ENCODE peak calls at places on chromosomes 11 and 22, in six cellular contexts. N is SHP77; R is activated T-helper 1 cell treated with Interleukin-2 at 50 U/mL for 16 hours; M is RPMI7951; U is stimulated activated CD4-positive, alpha-beta T cell treated with anti-CD3 and anti-CD28 coated beads, Interleukin-4, amount 100 ng/mL, for 48 hours; J is neuronal stem cell. V is an unnamed sample.
A peak's percentile ranks its signal among the peaks of the same experiment; 100 is the strongest.

GRCh38 chr11:9276571-9276970 is 11.4 kb upstream of the DENND5A start:
- DNase-seq in J (no peak), N (no peak), U (no peak), R (no peak), M (peak; percentile 16), V (no peak)

GRCh38 chr22:27851974-27852713 is 50.6 kb upstream of the MN1 start:
- DNase-seq in J (no peak), N (no peak), U (no peak), R (no peak), M (no peak), V (no peak)

GRCh38 chr11:56988614-56989013 is at the start of gene OR5AK2:
- DNase-seq in U (no peak), N (no peak), R (no peak), M (no peak), J (no peak), V (no peak)

GRCh38 chr11:133819114-133819513 is 26.2 kb downstream of the SPATA19 start:
- DNase-seq in R (no peak), U (no peak), N (no peak), J (no peak), M (no peak), V (no peak)

GRCh38 chr11:74720596-74721478 is 10.4 kb downstream of the CHRDL2 start:
- DNase-seq in U (no peak), M (no peak), R (no peak), N (no peak), J (no peak), V (peak; percentile 82)

GRCh38 chr22:36385491-36386350 is 2.0 kb downstream of the MYH9 start:
- DNase-seq in U (peak; percentile 47), J (no peak), N (no peak), R (peak; percentile 35), M (peak; percentile 83), V (peak; percentile 68)

GRCh38 chr11:66996609-66997273 is 21.6 kb downstream of the C11orf86 start:
- DNase-seq in N (no peak), J (no peak), M (peak; percentile 65), U (no peak), R (no peak), V (peak; percentile 64)

GRCh38 chr11:30346068-30346688 is 23.3 kb downstream of the ARL14EP start:
- DNase-seq in J (peak; percentile 58), M (peak; percentile 47), U (no peak), N (no peak), R (no peak), V (no peak)

GRCh38 chr11:17063171-17064002 is 14.1 kb downstream of the RPS13 start:
- DNase-seq in U (peak; percentile 63), J (peak; percentile 52), R (no peak), M (peak; percentile 27), N (no peak), V (peak; percentile 81)

GRCh38 chr22:38429460-38430128 is 25.4 kb downstream of the KCNJ4 start:
- DNase-seq in U (no peak), N (no peak), M (no peak), J (no peak), R (no peak), V (no peak)

GRCh38 chr11:2738551-2739431 is 39.0 kb upstream of the KCNQ1OT1 start:
- DNase-seq in N (no peak), R (no peak), M (no peak), U (no peak), J (no peak), V (no peak)

GRCh38 chr11:78371221-78371899 is 46.3 kb downstream of the GAB2 start:
- DNase-seq in J (no peak), M (no peak), U (no peak), R (no peak), N (no peak), V (no peak)

GRCh38 chr22:22893891-22894739 is 6.5 kb downstream of the IGLL5 start:
- DNase-seq in U (no peak), M (no peak), J (no peak), N (no peak), R (no peak), V (no peak)

GRCh38 chr11:18368236-18368635 is 26.1 kb upstream of the LDHA start:
- DNase-seq in U (no peak), M (no peak), N (no peak), J (no peak), R (no peak), V (no peak)

GRCh38 chr11:62664405-62665074 is 470 bp downstream of the C11orf98 start:
- DNase-seq in U (peak; percentile 38), J (no peak), N (peak; percentile 41), M (peak; percentile 52), R (no peak), V (no peak)

GRCh38 chr22:20206709-20207215 is 55.9 kb upstream of the CCDC188 start:
- DNase-seq in N (no peak), M (no peak), J (no peak), U (no peak), R (no peak), V (no peak)

GRCh38 chr11:70788247-70789022 is 390.1 kb downstream of the CTTN start:
- DNase-seq in R (no peak), M (peak; percentile 94), N (no peak), J (no peak), U (no peak), V (no peak)

GRCh38 chr22:18033204-18033998 is 9.0 kb upstream of the MICAL3 start:
- DNase-seq in N (no peak), M (peak; percentile 55), J (no peak), U (no peak), R (no peak), V (no peak)

GRCh38 chr11:67269401-67270255 is 3.4 kb downstream of the GRK2 start:
- DNase-seq in M (no peak), N (no peak), U (no peak), R (no peak), J (no peak), V (peak; percentile 80)

GRCh38 chr11:67309661-67310061 is 6.3 kb downstream of the SSH3 start:
- DNase-seq in J (no peak), N (no peak), R (no peak), M (no peak), U (no peak), V (no peak)

GRCh38 chr22:20413217-20414058 is 19.5 kb downstream of the ZNF74 start:
- DNase-seq in R (no peak), N (no peak), U (no peak), J (no peak), M (no peak), V (peak; percentile 15)

GRCh38 chr11:130181295-130182272 is 22.0 kb downstream of the ST14 start:
- DNase-seq in U (no peak), M (peak; percentile 75), N (peak; percentile 50), R (no peak), J (no peak), V (no peak)

GRCh38 chr11:70474710-70475109 is 76.4 kb downstream of the CTTN start:
- DNase-seq in U (no peak), N (no peak), R (no peak), M (no peak), J (no peak), V (peak; percentile 35)

GRCh38 chr11:124535552-124536232 is 7.8 kb downstream of the OR8B12 start:
- DNase-seq in U (no peak), M (peak; percentile 5), J (no peak), N (no peak), R (no peak), V (no peak)

GRCh38 chr22:50177537-50178470 is 7.3 kb downstream of the PANX2 start:
- DNase-seq in N (no peak), U (no peak), M (no peak), J (no peak), R (no peak), V (peak; percentile 45)